ENCODE peak calls at places on chromosomes 1 and 21, in seven cellular contexts. One of them, this sample, is unnamed.

GRCh38 chr1:175599212-175599681 is 144.1 kb downstream of the TNR start:
- DNase-seq in dermis blood vessel endothelial cell: no peak
- DNase-seq in CD8-positive, alpha-beta memory T cell: no peak
- DNase-seq in activated naive CD4-positive, alpha-beta T cell: no peak
- DNase-seq in brain microvascular endothelial cell: no peak
- DNase-seq in effector memory CD4-positive, alpha-beta T cell: no peak
- DNase-seq in naive thymus-derived CD4-positive, alpha-beta T cell: no peak
- DNase-seq in this sample: peak

GRCh38 chr1:213684454-213684853 is 303.3 kb upstream of the PROX1 start:
- DNase-seq in dermis blood vessel endothelial cell: no peak
- DNase-seq in activated naive CD4-positive, alpha-beta T cell: no peak
- DNase-seq in naive thymus-derived CD4-positive, alpha-beta T cell: no peak
- DNase-seq in effector memory CD4-positive, alpha-beta T cell: no peak
- DNase-seq in brain microvascular endothelial cell: no peak
- DNase-seq in CD8-positive, alpha-beta memory T cell: no peak
- DNase-seq in this sample: peak

GRCh38 chr21:37208056-37208705 is 59.0 kb downstream of the VPS26C start:
- DNase-seq in brain microvascular endothelial cell: no peak
- DNase-seq in dermis blood vessel endothelial cell: peak
- DNase-seq in effector memory CD4-positive, alpha-beta T cell: no peak
- DNase-seq in naive thymus-derived CD4-positive, alpha-beta T cell: no peak
- DNase-seq in CD8-positive, alpha-beta memory T cell: no peak
- DNase-seq in activated naive CD4-positive, alpha-beta T cell: no peak
- DNase-seq in this sample: peak

GRCh38 chr1:176987016-176987415 is 177.5 kb downstream of the ASTN1 start:
- DNase-seq in activated naive CD4-positive, alpha-beta T cell: no peak
- DNase-seq in effector memory CD4-positive, alpha-beta T cell: no peak
- DNase-seq in brain microvascular endothelial cell: no peak
- DNase-seq in CD8-positive, alpha-beta memory T cell: no peak
- DNase-seq in naive thymus-derived CD4-positive, alpha-beta T cell: no peak
- DNase-seq in dermis blood vessel endothelial cell: no peak
- DNase-seq in this sample: no peak

GRCh38 chr1:156165083-156165482 is 11.7 kb downstream of the SEMA4A start:
- DNase-seq in CD8-positive, alpha-beta memory T cell: no peak
- DNase-seq in effector memory CD4-positive, alpha-beta T cell: no peak
- DNase-seq in brain microvascular endothelial cell: no peak
- DNase-seq in activated naive CD4-positive, alpha-beta T cell: no peak
- DNase-seq in naive thymus-derived CD4-positive, alpha-beta T cell: no peak
- DNase-seq in dermis blood vessel endothelial cell: peak
- DNase-seq in this sample: no peak

GRCh38 chr1:10495475-10495817 is 20.7 kb downstream of the PEX14 start:
- DNase-seq in dermis blood vessel endothelial cell: no peak
- DNase-seq in CD8-positive, alpha-beta memory T cell: no peak
- DNase-seq in brain microvascular endothelial cell: no peak
- DNase-seq in activated naive CD4-positive, alpha-beta T cell: no peak
- DNase-seq in naive thymus-derived CD4-positive, alpha-beta T cell: no peak
- DNase-seq in effector memory CD4-positive, alpha-beta T cell: no peak
- DNase-seq in this sample: peak

GRCh38 chr1:204350857-204351573 is 8.7 kb downstream of the PLEKHA6 start:
- DNase-seq in effector memory CD4-positive, alpha-beta T cell: no peak
- DNase-seq in brain microvascular endothelial cell: peak
- DNase-seq in activated naive CD4-positive, alpha-beta T cell: no peak
- DNase-seq in CD8-positive, alpha-beta memory T cell: no peak
- DNase-seq in naive thymus-derived CD4-positive, alpha-beta T cell: no peak
- DNase-seq in dermis blood vessel endothelial cell: peak
- DNase-seq in this sample: peak

GRCh38 chr1:151841141-151841540 is 1.5 kb upstream of the C2CD4D start:
- DNase-seq in naive thymus-derived CD4-positive, alpha-beta T cell: no peak
- DNase-seq in CD8-positive, alpha-beta memory T cell: no peak
- DNase-seq in activated naive CD4-positive, alpha-beta T cell: no peak
- DNase-seq in effector memory CD4-positive, alpha-beta T cell: no peak
- DNase-seq in dermis blood vessel endothelial cell: peak
- DNase-seq in brain microvascular endothelial cell: peak
- DNase-seq in this sample: no peak

GRCh38 chr1:3427711-3428704 is 26.5 kb upstream of the ARHGEF16 start:
- DNase-seq in activated naive CD4-positive, alpha-beta T cell: no peak
- DNase-seq in CD8-positive, alpha-beta memory T cell: no peak
- DNase-seq in dermis blood vessel endothelial cell: no peak
- DNase-seq in effector memory CD4-positive, alpha-beta T cell: no peak
- DNase-seq in brain microvascular endothelial cell: no peak
- DNase-seq in naive thymus-derived CD4-positive, alpha-beta T cell: no peak
- DNase-seq in this sample: no peak

GRCh38 chr21:34808569-34809204 is 139.9 kb downstream of the CLIC6 start:
- DNase-seq in naive thymus-derived CD4-positive, alpha-beta T cell: no peak
- DNase-seq in dermis blood vessel endothelial cell: peak
- DNase-seq in CD8-positive, alpha-beta memory T cell: no peak
- DNase-seq in brain microvascular endothelial cell: peak
- DNase-seq in activated naive CD4-positive, alpha-beta T cell: no peak
- DNase-seq in effector memory CD4-positive, alpha-beta T cell: no peak
- DNase-seq in this sample: no peak

This sample was measured in ELF-1.